ENCODE peak calls at places on chromosome 11, in five cellular contexts. P is IMR-90, N is H54, X is heart left ventricle, C is lower leg skin. K is an unnamed sample.

GRCh38 chr11:115238802-115239201 is 265.4 kb downstream of the CADM1 start:
- DNase-seq in X (no peak), N (no peak), C (no peak), P (no peak), K (no peak)

GRCh38 chr11:92911478-92911877 is 58.0 kb upstream of the MTNR1B start:
- DNase-seq in X (no peak), P (no peak), C (no peak), N (no peak), K (no peak)

GRCh38 chr11:116387623-116388022 is 385.2 kb downstream of the BUD13 start:
- DNase-seq in C (no peak), P (no peak), X (no peak), N (no peak), K (no peak)

GRCh38 chr11:35305670-35306382 is 113.5 kb downstream of the SLC1A2 start:
- DNase-seq in C (no peak), N (peak; percentile 18), X (no peak), P (peak; percentile 56), K (peak; percentile 36)

GRCh38 chr11:91296628-91297027 is 928.0 kb upstream of the FAT3 start:
- DNase-seq in C (no peak), X (no peak), N (no peak), P (peak; percentile 63), K (no peak)

GRCh38 chr11:61917043-61917356 is 366 bp downstream of the RAB3IL1 start:
- DNase-seq in P (no peak), C (no peak), X (no peak), N (no peak), K (no peak)

GRCh38 chr11:119195680-119196079 is 10.4 kb downstream of the NHERF4 start:
- DNase-seq in X (no peak), C (no peak), P (peak; percentile 58), N (peak; percentile 80), K (no peak)

GRCh38 chr11:6390718-6391547 is 659 bp downstream of the SMPD1 start:
- DNase-seq in X (no peak), P (no peak), N (no peak), C (no peak), K (no peak)

GRCh38 chr11:133955091-133955846 is 1.5 kb downstream of the IGSF9B start:
- DNase-seq in C (no peak), P (no peak), N (no peak), X (peak; percentile 82), K (no peak)

GRCh38 chr11:106466441-106467190 is 389.2 kb downstream of the AASDHPPT start:
- DNase-seq in P (peak; percentile 94), N (no peak), X (no peak), C (no peak), K (no peak)

GRCh38 chr11:1878134-1879031 is 13.3 kb downstream of the PRR33 start:
- DNase-seq in C (no peak), N (no peak), P (no peak), X (peak; percentile 61), K (no peak)

GRCh38 chr11:47189100-47189834 is 3.0 kb upstream of the PACSIN3 start:
- DNase-seq in N (peak; percentile 84), C (no peak), X (no peak), P (peak; percentile 86), K (peak; percentile 25)

GRCh38 chr11:90491466-90491865 is 268.6 kb upstream of the CHORDC1 start:
- DNase-seq in C (no peak), N (no peak), P (no peak), X (no peak), K (no peak)

GRCh38 chr11:23789938-23790371 is 706.9 kb upstream of the LUZP2 start:
- DNase-seq in N (no peak), C (no peak), P (peak; percentile 86), X (no peak), K (no peak)

GRCh38 chr11:66996609-66997273 is 21.6 kb downstream of the C11orf86 start:
- DNase-seq in C (no peak), N (no peak), X (no peak), P (peak; percentile 76), K (no peak)

GRCh38 chr11:80538040-80538439 is 1097.2 kb upstream of the TENM4 start:
- DNase-seq in N (no peak), X (no peak), P (no peak), C (no peak), K (no peak)

GRCh38 chr11:114169321-114169749 is 109.8 kb downstream of the ZBTB16 start:
- DNase-seq in N (no peak), C (peak; percentile 83), X (no peak), P (no peak), K (no peak)

GRCh38 chr11:119066481-119066880 is 1.1 kb upstream of the VPS11 start:
- DNase-seq in C (no peak), X (no peak), P (no peak), N (no peak), K (no peak)

GRCh38 chr11:133302056-133302455 is 230.2 kb downstream of the OPCML start:
- DNase-seq in P (no peak), C (no peak), X (no peak), N (no peak), K (no peak)

GRCh38 chr11:23403210-23404185 is 543.2 kb upstream of the CCDC179 start:
- DNase-seq in C (no peak), N (no peak), P (no peak), X (no peak), K (no peak)

GRCh38 chr11:67033661-67034166 is 10.8 kb downstream of the SYT12 start:
- DNase-seq in C (no peak), N (peak; percentile 53), X (no peak), P (peak; percentile 99), K (no peak)

GRCh38 chr11:3841426-3842304 is 906 bp upstream of the RHOG start:
- DNase-seq in P (peak; percentile 82), N (peak; percentile 75), C (peak; percentile 79), X (peak; percentile 90), K (peak; percentile 89)

GRCh38 chr11:2991477-2992233 is 474 bp downstream of the NAP1L4 start:
- DNase-seq in X (peak; percentile 36), C (no peak), P (peak; percentile 20), N (peak; percentile 43), K (peak; percentile 91)

GRCh38 chr11:9250139-9250582 is 15.0 kb downstream of the DENND5A start:
- DNase-seq in P (no peak), X (no peak), N (no peak), C (no peak), K (no peak)

GRCh38 chr11:69174841-69175240 is 19.1 kb downstream of the SMIM38 start:
- DNase-seq in P (no peak), C (no peak), X (no peak), N (no peak), K (no peak)

GRCh38 chr11:8911040-8911823 is at the start of gene AKIP1:
- DNase-seq in X (peak; percentile 97), C (peak; percentile 91), P (peak; percentile 94), N (peak; percentile 93), K (peak; percentile 91)

GRCh38 chr11:6357222-6357621 is 33.1 kb upstream of the SMPD1 start:
- DNase-seq in C (peak; percentile 30), X (peak; percentile 52), N (peak; percentile 75), P (peak; percentile 95), K (no peak)

GRCh38 chr11:2803186-2804057 is 82.2 kb downstream of the CDKN1C start:
- DNase-seq in X (peak; percentile 18), N (no peak), C (no peak), P (no peak), K (no peak)

GRCh38 chr11:75420224-75421034 is 12.6 kb downstream of the KLHL35 start:
- DNase-seq in C (no peak), P (no peak), X (no peak), N (no peak), K (peak; percentile 25)

GRCh38 chr11:129973068-129973467 is 29.6 kb downstream of the PRDM10 start:
- DNase-seq in P (no peak), X (no peak), C (no peak), N (no peak), K (no peak)

GRCh38 chr11:75214411-75214821 is 26.2 kb upstream of the TPBGL start:
- DNase-seq in X (peak; percentile 79), P (peak; percentile 72), N (peak; percentile 70), C (peak; percentile 58), K (peak; percentile 83)

GRCh38 chr11:28257761-28258160 is 149.6 kb downstream of the METTL15 start:
- DNase-seq in X (no peak), N (no peak), C (no peak), P (peak; percentile 42), K (no peak)

GRCh38 chr11:62137276-62137861 is 13.6 kb downstream of the INCENP start:
- DNase-seq in N (no peak), X (no peak), P (no peak), C (no peak), K (peak; percentile 45)

GRCh38 chr11:8068605-8069221 is 12.3 kb upstream of the TUB start:
- DNase-seq in P (peak; percentile 91), X (peak; percentile 71), N (peak; percentile 84), C (peak; percentile 60), K (no peak)

GRCh38 chr11:91660036-91660435 is 564.6 kb upstream of the FAT3 start:
- DNase-seq in X (no peak), N (no peak), P (no peak), C (no peak), K (no peak)

GRCh38 chr11:113952588-113952987 is 22.3 kb upstream of the HTR3A start:
- DNase-seq in C (no peak), P (no peak), X (no peak), N (no peak), K (no peak)

GRCh38 chr11:112597290-112597689 is 336.6 kb upstream of the PLET1 start:
- DNase-seq in P (no peak), X (no peak), C (no peak), N (no peak), K (no peak)

GRCh38 chr11:36352919-36353318 is 56.8 kb downstream of the PRR5L start:
- DNase-seq in C (no peak), N (no peak), X (no peak), P (no peak), K (no peak)

GRCh38 chr11:73230276-73230875 is 12.3 kb downstream of the P2RY2 start:
- DNase-seq in N (no peak), C (no peak), P (no peak), X (peak; percentile 3), K (no peak)
- TF ChIP-seq POLR2A in N (no peak), C (no peak), P (no peak), X (no peak), K (no peak)

GRCh38 chr11:117989351-117990102 is 3.3 kb downstream of the IL10RA start:
- DNase-seq in P (no peak), X (no peak), N (no peak), C (no peak), K (no peak)
- TF ChIP-seq POLR2A in P (no peak), X (no peak), N (no peak), C (no peak), K (no peak)

GRCh38 chr11:86302092-86302793 is at the start of gene HIKESHI:
- DNase-seq in X (peak; percentile 100), N (peak; percentile 80), P (peak; percentile 96), C (peak; percentile 99), K (peak; percentile 94)
- TF ChIP-seq POLR2A in X (peak; percentile 69), N (peak; percentile 58), P (no peak), C (no peak), K (peak; percentile 92)

DNA sequence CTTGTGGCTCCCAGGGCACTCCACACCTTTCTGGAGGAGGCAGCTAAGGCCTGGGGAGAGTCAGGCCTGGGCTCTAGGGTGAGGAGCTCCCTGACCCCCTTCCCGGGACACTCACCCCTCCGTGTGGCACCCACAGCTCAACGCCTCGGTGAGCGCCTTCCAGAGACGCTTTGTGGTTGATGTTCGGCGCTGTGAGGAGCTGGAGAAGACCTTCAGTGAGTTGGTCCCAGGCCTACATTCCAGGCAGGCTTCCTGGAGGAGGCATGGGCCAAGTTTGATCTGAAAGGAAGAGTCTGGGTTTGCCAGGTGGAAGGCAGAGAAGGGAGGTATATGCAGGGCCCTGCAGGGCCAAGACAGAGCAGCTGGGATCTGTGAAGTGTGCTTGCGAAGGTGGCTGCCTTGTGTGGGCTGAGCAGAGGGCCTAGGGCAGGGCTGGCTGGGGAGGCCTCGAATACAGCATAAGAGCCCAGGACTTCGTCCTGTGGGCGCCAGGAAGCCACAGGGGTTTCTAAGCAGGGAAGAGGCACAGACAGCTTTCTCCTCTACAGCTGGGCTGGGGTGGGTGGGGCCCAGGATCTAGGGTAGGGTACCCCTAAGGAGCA is 2.9 kb downstream of the TCIRG1 start:
- DNase-seq in N (no peak), X (peak; percentile 17), C (no peak), P (no peak), K (peak; percentile 37)
- TF ChIP-seq POLR2A in N (no peak), X (no peak), C (no peak), P (no peak), K (no peak)

K was measured in erythroblast.